ENCODE peak calls at places on chromosomes 5 and 9, in five cellular contexts. O is uterus, K is tibial artery, X is NCI-H748 treated with DMSO at 0.1 percent for 48 hours, H is AG10803. P is an unnamed sample.

GRCh38 chr5:89584339-89584956 is 701.5 kb upstream of the MEF2C start:
- DNase-seq in O (no peak), K (no peak), X (peak), H (peak), P (no peak)

GRCh38 chr9:111399211-111399739 is 69.3 kb upstream of the OR2K2 start:
- DNase-seq in O (no peak), K (no peak), X (no peak), H (no peak), P (no peak)

GRCh38 chr9:33082135-33082534 is 5.7 kb upstream of the SMU1 start:
- DNase-seq in O (no peak), K (no peak), X (no peak), H (no peak), P (no peak)

GRCh38 chr9:113310538-113310937 is 7.4 kb upstream of the RNF183 start:
- DNase-seq in O (no peak), K (no peak), X (no peak), H (peak), P (no peak)

GRCh38 chr9:130772185-130772584 is 62.9 kb upstream of the ABL1 start:
- DNase-seq in O (no peak), K (no peak), X (no peak), H (no peak), P (no peak)

GRCh38 chr9:111438576-111439235 is 45.5 kb downstream of the ECPAS start:
- DNase-seq in O (no peak), K (no peak), X (no peak), H (peak), P (no peak)

GRCh38 chr9:91040371-91041215 is 239.0 kb downstream of the SYK start:
- DNase-seq in O (no peak), K (no peak), X (no peak), H (no peak), P (no peak)

GRCh38 chr9:123455187-123455586 is 99.2 kb downstream of the CRB2 start:
- DNase-seq in O (no peak), K (peak), X (no peak), H (no peak), P (no peak)

GRCh38 chr9:88085481-88085880 is 52.8 kb downstream of the SPATA31C2 start:
- DNase-seq in O (no peak), K (no peak), X (no peak), H (no peak), P (no peak)

GRCh38 chr5:131774652-131775367 is 22.0 kb downstream of the FNIP1 start:
- DNase-seq in O (no peak), K (no peak), X (no peak), H (no peak), P (no peak)

GRCh38 chr9:135103931-135104639 is 16.6 kb downstream of the OLFM1 start:
- DNase-seq in O (no peak), K (no peak), X (no peak), H (no peak), P (no peak)

GRCh38 chr9:107249131-107249533 is 33.9 kb upstream of the RAD23B start:
- DNase-seq in O (no peak), K (no peak), X (no peak), H (peak), P (no peak)

GRCh38 chr9:12698293-12698692 is 5.1 kb downstream of the TYRP1 start:
- DNase-seq in O (no peak), K (no peak), X (no peak), H (peak), P (no peak)